ENCODE peak calls at places on chromosome 15, in four cellular contexts. S, A, Y and W are unnamed samples.

GRCh38 chr15:61890106-61890505 is 170.1 kb downstream of the VPS13C start:
- DNase-seq in S (no peak), Y (no peak), A (no peak), W (no peak)

GRCh38 chr15:43225201-43225949 is 4.6 kb upstream of the EPB42 start:
- DNase-seq in A (peak; percentile 63), Y (no peak), S (no peak), W (no peak)

GRCh38 chr15:85925649-85926237 is 131.0 kb upstream of the KLHL25 start:
- DNase-seq in A (no peak), S (no peak), Y (no peak), W (no peak)

GRCh38 chr15:31342781-31343626 is 16.4 kb downstream of the KLF13 start:
- DNase-seq in Y (no peak), S (peak; percentile 43), A (no peak), W (no peak)

GRCh38 chr15:71780349-71780976 is 29.9 kb upstream of the NR2E3 start:
- DNase-seq in A (peak; percentile 66), S (no peak), Y (no peak), W (no peak)

GRCh38 chr15:101062063-101062462 is 142.9 kb downstream of the LRRK1 start:
- DNase-seq in Y (no peak), S (no peak), A (no peak), W (no peak)

GRCh38 chr15:39587910-39588530 is 7.1 kb downstream of the THBS1 start:
- DNase-seq in A (peak; percentile 47), S (peak; percentile 81), Y (no peak), W (no peak)

GRCh38 chr15:48177383-48177874 is 666 bp downstream of the MYEF2 start:
- DNase-seq in S (no peak), A (peak; percentile 62), Y (no peak), W (no peak)

GRCh38 chr15:99729920-99730319 is 3.3 kb downstream of the LYSMD4 start:
- DNase-seq in A (peak; percentile 61), S (no peak), Y (no peak), W (peak; percentile 50)

GRCh38 chr15:35557544-35557943 is 11.6 kb upstream of the DPH6 start:
- DNase-seq in A (peak; percentile 90), Y (no peak), S (no peak), W (no peak)

GRCh38 chr15:35560258-35560657 is 14.3 kb upstream of the DPH6 start:
- DNase-seq in A (no peak), Y (no peak), S (no peak), W (no peak)

GRCh38 chr15:35555244-35555643 is 9.3 kb upstream of the DPH6 start:
- DNase-seq in A (no peak), S (no peak), Y (no peak), W (no peak)

GRCh38 chr15:35559683-35560082 is 13.7 kb upstream of the DPH6 start:
- DNase-seq in Y (no peak), A (no peak), S (no peak), W (no peak)

DNA sequence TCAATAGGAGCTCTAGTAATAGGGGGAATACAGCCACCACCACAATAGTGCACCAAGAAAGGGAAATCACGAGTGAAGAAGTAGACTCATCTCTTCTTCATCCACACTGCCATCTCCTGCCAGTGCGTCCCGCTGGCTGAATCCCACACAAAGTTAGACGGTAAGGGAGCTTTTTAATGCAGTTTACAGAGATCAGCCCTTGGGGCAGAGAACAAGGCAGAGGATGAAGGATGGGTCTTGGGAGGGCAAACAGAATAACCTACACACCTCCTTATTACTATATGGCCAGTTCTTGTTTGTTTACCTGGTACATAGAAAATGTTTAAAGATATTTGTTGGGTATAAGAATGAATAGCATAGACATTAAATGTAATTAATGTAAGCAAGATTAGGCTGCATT is 11.0 kb upstream of the DPH6 start:
- DNase-seq in A (no peak), Y (no peak), S (no peak), W (no peak)
- H3K27ac ChIP-seq in A (no peak overlapping the region), Y (no peak overlapping the region), S (no peak overlapping the region), W (no peak overlapping the region)

DNA sequence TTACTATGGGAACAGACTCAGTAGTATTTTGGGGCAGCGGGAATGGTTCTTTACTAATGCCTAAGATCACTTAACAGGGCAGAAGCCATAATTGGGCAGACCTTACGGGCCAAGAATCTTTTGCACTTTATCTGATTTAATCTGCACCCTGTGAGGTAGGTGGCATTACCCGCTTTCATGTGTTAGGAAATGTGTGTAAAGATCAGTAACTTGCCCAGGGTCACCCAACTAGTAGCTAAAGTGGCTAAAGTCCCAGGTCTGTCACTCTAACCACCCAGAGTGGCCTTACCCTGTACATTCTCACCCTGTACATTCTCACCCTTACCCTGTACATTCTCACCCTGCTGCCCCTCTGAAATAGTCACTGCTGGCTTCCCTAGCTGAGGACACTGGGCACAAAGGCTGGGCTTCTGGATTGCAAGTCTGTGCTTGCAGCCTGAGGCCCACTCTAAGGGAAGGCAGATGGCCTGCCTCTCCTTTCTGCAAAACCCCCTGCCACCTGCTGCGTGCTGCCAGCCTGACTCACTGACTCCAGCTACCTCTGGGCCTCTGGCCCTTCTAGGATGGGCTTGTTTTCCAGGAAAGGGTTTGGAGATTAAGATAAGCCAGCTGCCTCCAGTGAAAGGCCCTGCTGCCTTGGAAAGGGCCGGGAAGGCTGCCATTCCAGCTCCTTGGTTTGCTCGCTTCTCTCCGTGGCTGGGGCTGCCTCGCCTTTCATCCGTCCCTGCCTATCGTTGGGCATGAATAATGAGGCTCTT is 37.5 kb upstream of the MYZAP start:
- DNase-seq in Y (no peak), A (no peak), S (no peak), W (no peak)
- TF ChIP-seq POLR2A in Y (no peak), A (no peak), S (no peak), W (no peak)

GRCh38 chr15:89665449-89666146 is 10.3 kb upstream of the KIF7 start:
- DNase-seq in S (no peak), A (peak; percentile 59), Y (peak; percentile 83), W (peak; percentile 77)
- H3K27ac ChIP-seq in S (peak overlapping the region; percentile 36), A (peak overlapping the region; percentile 15), Y (peak overlapping the region; percentile 83), W (peak overlapping the region; percentile 79)

GRCh38 chr15:90904746-90905145 is 1.6 kb downstream of the MAN2A2 start:
- DNase-seq in Y (no peak), S (peak; percentile 11), A (no peak), W (no peak)

GRCh38 chr15:90901799-90902655 is 1.1 kb upstream of the MAN2A2 start:
- DNase-seq in A (peak; percentile 78), Y (peak; percentile 89), S (peak; percentile 87), W (peak; percentile 75)

GRCh38 chr15:90903733-90904536 is 833 bp downstream of the MAN2A2 start:
- DNase-seq in Y (peak; percentile 48), A (no peak), S (peak; percentile 54), W (no peak)

GRCh38 chr15:90902996-90903732 is at the start of gene MAN2A2:
- DNase-seq in Y (peak; percentile 86), S (peak; percentile 91), A (peak; percentile 39), W (peak; percentile 70)

GRCh38 chr15:90902656-90902995 is 476 bp upstream of the MAN2A2 start:
- DNase-seq in Y (no peak), S (no peak), A (no peak), W (no peak)
- TF ChIP-seq POLR2A in Y (no peak), S (no peak), A (no peak), W (no peak)

GRCh38 chr15:75646944-75647364 is 758 bp upstream of the SNX33 start:
- DNase-seq in S (no peak), Y (peak; percentile 80), A (no peak), W (no peak)
- H3K27ac ChIP-seq in S (peak overlapping the region; percentile 96), Y (peak overlapping the region; percentile 93), A (peak overlapping the region; percentile 94), W (peak overlapping the region; percentile 96)